ENCODE peak calls at places on chromosome 21, in four cellular contexts. T is HFF-Myc, J is fibroblast of mammary gland, N is kidney epithelial cell. Z is an unnamed sample.

GRCh38 chr21:31142600-31142999 is 104.3 kb upstream of the KRTAP19-8 start:
- DNase-seq in N (no peak), T (no peak), J (no peak), Z (no peak)

GRCh38 chr21:35394634-35395369 is 345.7 kb upstream of the RUNX1 start:
- DNase-seq in J (no peak), N (no peak), T (no peak), Z (peak; percentile 29)

GRCh38 chr21:14491269-14491681 is 54.8 kb downstream of the SAMSN1 start:
- DNase-seq in T (no peak), N (no peak), J (no peak), Z (no peak)

GRCh38 chr21:31030367-31031106 is 7.7 kb downstream of the KRTAP19-8 start:
- DNase-seq in J (no peak), T (no peak), N (no peak), Z (no peak)

GRCh38 chr21:36148886-36149285 is 7.7 kb upstream of the DOP1B start:
- DNase-seq in T (no peak), J (no peak), N (no peak), Z (no peak)

GRCh38 chr21:42829417-42829816 is 49.9 kb downstream of the WDR4 start:
- DNase-seq in T (no peak), N (no peak), J (no peak), Z (no peak)

GRCh38 chr21:33011462-33011861 is 14.3 kb upstream of the OLIG2 start:
- DNase-seq in N (peak; percentile 10), T (peak; percentile 21), J (peak; percentile 95), Z (peak; percentile 56)

GRCh38 chr21:42939581-42940413 is 14.4 kb upstream of the ERVH48-1 start:
- DNase-seq in J (peak; percentile 99), T (peak; percentile 94), N (peak; percentile 83), Z (peak; percentile 99)

GRCh38 chr21:18053151-18053550 is 191.5 kb upstream of the CHODL start:
- DNase-seq in N (no peak), T (no peak), J (no peak), Z (no peak)

GRCh38 chr21:34791776-34792503 is 123.1 kb downstream of the CLIC6 start:
- DNase-seq in J (no peak), T (no peak), N (no peak), Z (no peak)

GRCh38 chr21:38659936-38660332 is 145.8 kb upstream of the ETS2 start:
- DNase-seq in T (no peak), N (no peak), J (no peak), Z (no peak)

GRCh38 chr21:18368193-18368592 is 35.4 kb downstream of the TMPRSS15 start:
- DNase-seq in T (no peak), N (no peak), J (no peak), Z (peak; percentile 9)

GRCh38 chr21:29371464-29371863 is 72.7 kb downstream of the BACH1 start:
- DNase-seq in J (peak; percentile 28), N (no peak), T (no peak), Z (no peak)

DNA sequence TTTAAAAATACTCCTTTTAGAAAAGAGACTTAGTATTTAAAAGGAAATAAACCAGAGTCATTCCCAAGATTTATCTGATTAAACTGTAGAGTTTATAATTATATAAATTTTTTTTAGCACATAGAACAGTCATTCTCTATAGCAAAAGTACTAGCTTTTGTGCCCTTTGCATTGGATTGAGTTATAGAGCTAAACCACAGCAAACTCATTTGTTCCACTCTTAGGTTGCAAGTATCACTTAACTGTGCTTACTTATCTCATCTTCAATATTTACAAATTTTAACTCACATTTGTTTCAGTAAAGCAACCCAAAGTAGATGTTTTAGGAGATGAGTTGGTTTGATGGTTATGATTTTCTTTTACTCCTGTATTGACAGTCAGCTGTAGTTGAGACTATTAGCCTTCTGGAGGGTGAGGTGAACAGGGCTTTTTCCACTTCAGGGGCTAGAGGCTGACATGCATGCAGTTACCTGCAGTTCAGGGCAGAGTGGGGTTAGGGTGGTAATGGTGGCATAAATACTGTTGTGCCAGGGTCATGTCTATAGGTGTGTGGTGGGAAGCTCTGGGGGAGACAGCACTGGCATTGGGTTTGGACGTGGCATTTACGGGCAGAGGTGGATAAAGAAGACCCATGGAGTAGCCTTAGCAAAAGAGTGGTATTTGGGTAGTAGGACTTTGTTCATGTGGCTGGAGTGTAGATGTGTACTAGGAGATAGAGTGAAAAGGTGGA is 42.1 kb downstream of the DYRK1A start:
- DNase-seq in J (no peak), N (no peak), T (no peak), Z (no peak)
- H3K4me3 ChIP-seq in J (no peak overlapping the region), N (no peak overlapping the region), T (no peak overlapping the region), Z (no peak overlapping the region)

GRCh38 chr21:26842976-26843911 is 2.0 kb downstream of the ADAMTS1 start:
- DNase-seq in N (peak; percentile 81), J (peak; percentile 97), T (peak; percentile 87), Z (peak; percentile 98)

GRCh38 chr21:26843912-26844257 is 1.3 kb downstream of the ADAMTS1 start:
- DNase-seq in N (no peak), T (no peak), J (peak; percentile 67), Z (peak; percentile 94)

GRCh38 chr21:26842300-26842699 is 2.9 kb downstream of the ADAMTS1 start:
- DNase-seq in J (peak; percentile 79), T (no peak), N (no peak), Z (peak; percentile 40)

GRCh38 chr21:26840206-26840605 is 5.0 kb downstream of the ADAMTS1 start:
- DNase-seq in T (no peak), N (no peak), J (no peak), Z (no peak)

DNA sequence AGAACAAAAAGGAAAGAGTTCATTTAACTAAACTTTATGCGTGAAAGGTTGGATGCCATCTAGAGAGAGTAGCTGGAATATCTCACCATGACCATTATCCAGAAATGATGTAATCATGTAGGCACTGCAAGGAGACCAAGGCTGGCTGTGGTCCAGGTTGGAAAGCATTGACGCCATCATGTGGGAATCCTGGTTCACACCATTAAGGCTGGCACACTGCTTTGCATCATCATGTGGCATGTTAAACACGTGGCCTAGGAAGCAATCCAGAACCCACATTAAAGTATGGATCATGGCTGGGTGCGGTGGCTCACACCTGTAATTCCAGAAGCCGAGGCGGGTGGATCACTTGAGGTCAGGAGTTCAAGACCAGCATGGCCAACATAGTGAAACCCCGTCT is 4.3 kb downstream of the ADAMTS1 start:
- DNase-seq in T (no peak), N (no peak), J (peak; percentile 86), Z (peak; percentile 37)
- H3K4me3 ChIP-seq in T (peak overlapping the region; percentile 67), N (no peak overlapping the region), J (no peak overlapping the region), Z (no peak overlapping the region)

GRCh38 chr21:24014381-24014780 is 1592.9 kb downstream of the MRPL39 start:
- DNase-seq in T (no peak), J (no peak), N (no peak), Z (peak; percentile 1)
- H3K4me3 ChIP-seq in T (no peak overlapping the region), J (no peak overlapping the region), N (no peak overlapping the region), Z (no peak overlapping the region)

GRCh38 chr21:46636550-46637289 is 1.2 kb downstream of the PRMT2 start:
- DNase-seq in N (no peak), T (no peak), J (no peak), Z (no peak)
- H3K4me3 ChIP-seq in N (peak overlapping the region; percentile 97), T (peak overlapping the region; percentile 77), J (peak overlapping the region; percentile 95), Z (peak overlapping the region; percentile 100)

DNA sequence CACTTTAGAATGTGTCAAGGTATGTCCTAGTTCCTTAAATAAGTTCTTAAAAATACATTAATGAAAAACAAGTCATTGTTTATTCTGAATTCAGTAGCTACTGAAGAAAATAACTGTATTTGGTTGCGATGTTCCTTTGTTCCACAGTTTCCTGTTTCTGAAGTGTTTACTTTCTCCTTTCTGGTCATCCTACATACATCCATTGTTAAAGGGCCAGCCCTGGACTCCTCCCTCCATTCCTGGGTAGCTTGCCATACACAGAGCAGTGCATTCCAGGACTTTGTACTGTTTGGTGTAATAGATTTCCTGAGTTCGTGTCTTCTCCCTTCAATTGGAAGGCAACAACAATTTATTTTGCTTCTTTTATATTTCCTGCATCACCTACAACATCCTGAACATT is 845.4 kb upstream of the CXADR start:
- DNase-seq in T (no peak), J (no peak), N (no peak), Z (no peak)
- H3K4me3 ChIP-seq in T (no peak overlapping the region), J (no peak overlapping the region), N (no peak overlapping the region), Z (no peak overlapping the region)

GRCh38 chr21:45406801-45407628 is 2.0 kb downstream of the COL18A1 start:
- DNase-seq in J (peak; percentile 44), T (no peak), N (no peak), Z (peak; percentile 38)
- H3K4me3 ChIP-seq in J (peak overlapping the region; percentile 47), T (peak overlapping the region; percentile 57), N (peak overlapping the region; percentile 72), Z (peak overlapping the region; percentile 62)

GRCh38 chr21:21200103-21200938 is 202.1 kb downstream of the NCAM2 start:
- DNase-seq in T (peak; percentile 87), N (peak; percentile 93), J (peak; percentile 99), Z (peak; percentile 100)
- H3K4me3 ChIP-seq in T (no peak overlapping the region), N (no peak overlapping the region), J (no peak overlapping the region), Z (no peak overlapping the region)